ENCODE peak calls at places on chromosomes 1 and 21, in nine cellular contexts. One of them, this sample, is unnamed.
A peak's percentile ranks its signal among the peaks of the same experiment; 100 is the strongest.

GRCh38 chr1:226870323-226871046 is at the start of gene PSEN2:
- DNase-seq in stimulated activated CD4-positive, alpha-beta T cell treated with anti-CD3 and anti-CD28 coated beads, Interleukin-4, amount 100 ng/mL, for 4 hours: peak; percentile 66
- DNase-seq in activated CD4-positive, alpha-beta T cell treated with anti-CD3 and anti-CD28 coated beads for 48 hours: peak; percentile 69
- DNase-seq in CD14-positive monocyte: no peak
- DNase-seq in ovary: peak; percentile 64
- DNase-seq in GF-D8: no peak
- DNase-seq in activated CD4-positive, CD25-positive, alpha-beta regulatory T cell treated with anti-CD3 and anti-CD28 coated beads, Interleukin-2, amount 50 U/mL, for 16 hours: no peak
- DNase-seq in stomach: peak; percentile 84
- DNase-seq in lower leg skin: peak; percentile 93
- DNase-seq in this sample: peak; percentile 32

GRCh38 chr1:179888071-179888470 is 6.0 kb downstream of the TOR1AIP1 start:
- DNase-seq in stimulated activated CD4-positive, alpha-beta T cell treated with anti-CD3 and anti-CD28 coated beads, Interleukin-4, amount 100 ng/mL, for 4 hours: no peak
- DNase-seq in activated CD4-positive, alpha-beta T cell treated with anti-CD3 and anti-CD28 coated beads for 48 hours: no peak
- DNase-seq in CD14-positive monocyte: no peak
- DNase-seq in ovary: no peak
- DNase-seq in GF-D8: peak; percentile 35
- DNase-seq in activated CD4-positive, CD25-positive, alpha-beta regulatory T cell treated with anti-CD3 and anti-CD28 coated beads, Interleukin-2, amount 50 U/mL, for 16 hours: no peak
- DNase-seq in stomach: no peak
- DNase-seq in lower leg skin: no peak
- DNase-seq in this sample: no peak

GRCh38 chr1:162704673-162705424 is 72.6 kb downstream of the DDR2 start:
- DNase-seq in stimulated activated CD4-positive, alpha-beta T cell treated with anti-CD3 and anti-CD28 coated beads, Interleukin-4, amount 100 ng/mL, for 4 hours: no peak
- DNase-seq in activated CD4-positive, alpha-beta T cell treated with anti-CD3 and anti-CD28 coated beads for 48 hours: no peak
- DNase-seq in CD14-positive monocyte: no peak
- DNase-seq in ovary: no peak
- DNase-seq in GF-D8: no peak
- DNase-seq in activated CD4-positive, CD25-positive, alpha-beta regulatory T cell treated with anti-CD3 and anti-CD28 coated beads, Interleukin-2, amount 50 U/mL, for 16 hours: no peak
- DNase-seq in stomach: no peak
- DNase-seq in lower leg skin: no peak
- DNase-seq in this sample: no peak

GRCh38 chr1:94883688-94884087 is 43.2 kb downstream of the CNN3 start:
- DNase-seq in stimulated activated CD4-positive, alpha-beta T cell treated with anti-CD3 and anti-CD28 coated beads, Interleukin-4, amount 100 ng/mL, for 4 hours: no peak
- DNase-seq in activated CD4-positive, alpha-beta T cell treated with anti-CD3 and anti-CD28 coated beads for 48 hours: peak; percentile 14
- DNase-seq in CD14-positive monocyte: no peak
- DNase-seq in ovary: peak; percentile 32
- DNase-seq in GF-D8: no peak
- DNase-seq in activated CD4-positive, CD25-positive, alpha-beta regulatory T cell treated with anti-CD3 and anti-CD28 coated beads, Interleukin-2, amount 50 U/mL, for 16 hours: no peak
- DNase-seq in stomach: no peak
- DNase-seq in lower leg skin: no peak
- DNase-seq in this sample: no peak

GRCh38 chr21:34881894-34882371 is 167.2 kb downstream of the RUNX1 start:
- DNase-seq in stimulated activated CD4-positive, alpha-beta T cell treated with anti-CD3 and anti-CD28 coated beads, Interleukin-4, amount 100 ng/mL, for 4 hours: no peak
- DNase-seq in activated CD4-positive, alpha-beta T cell treated with anti-CD3 and anti-CD28 coated beads for 48 hours: no peak
- DNase-seq in CD14-positive monocyte: no peak
- DNase-seq in ovary: no peak
- DNase-seq in GF-D8: no peak
- DNase-seq in activated CD4-positive, CD25-positive, alpha-beta regulatory T cell treated with anti-CD3 and anti-CD28 coated beads, Interleukin-2, amount 50 U/mL, for 16 hours: no peak
- DNase-seq in stomach: no peak
- DNase-seq in lower leg skin: no peak
- DNase-seq in this sample: no peak

GRCh38 chr1:180195916-180196315 is 34.1 kb upstream of the LHX4 start:
- DNase-seq in stimulated activated CD4-positive, alpha-beta T cell treated with anti-CD3 and anti-CD28 coated beads, Interleukin-4, amount 100 ng/mL, for 4 hours: no peak
- DNase-seq in activated CD4-positive, alpha-beta T cell treated with anti-CD3 and anti-CD28 coated beads for 48 hours: no peak
- DNase-seq in CD14-positive monocyte: no peak
- DNase-seq in ovary: no peak
- DNase-seq in GF-D8: no peak
- DNase-seq in activated CD4-positive, CD25-positive, alpha-beta regulatory T cell treated with anti-CD3 and anti-CD28 coated beads, Interleukin-2, amount 50 U/mL, for 16 hours: no peak
- DNase-seq in stomach: no peak
- DNase-seq in lower leg skin: no peak
- DNase-seq in this sample: no peak

GRCh38 chr1:97144527-97144926 is 422.9 kb downstream of the PTBP2 start:
- DNase-seq in stimulated activated CD4-positive, alpha-beta T cell treated with anti-CD3 and anti-CD28 coated beads, Interleukin-4, amount 100 ng/mL, for 4 hours: no peak
- DNase-seq in activated CD4-positive, alpha-beta T cell treated with anti-CD3 and anti-CD28 coated beads for 48 hours: no peak
- DNase-seq in CD14-positive monocyte: no peak
- DNase-seq in ovary: no peak
- DNase-seq in GF-D8: no peak
- DNase-seq in activated CD4-positive, CD25-positive, alpha-beta regulatory T cell treated with anti-CD3 and anti-CD28 coated beads, Interleukin-2, amount 50 U/mL, for 16 hours: no peak
- DNase-seq in stomach: no peak
- DNase-seq in lower leg skin: no peak
- DNase-seq in this sample: no peak

GRCh38 chr1:111161843-111162242 is 21.8 kb downstream of the CEPT1 start:
- DNase-seq in stimulated activated CD4-positive, alpha-beta T cell treated with anti-CD3 and anti-CD28 coated beads, Interleukin-4, amount 100 ng/mL, for 4 hours: no peak
- DNase-seq in activated CD4-positive, alpha-beta T cell treated with anti-CD3 and anti-CD28 coated beads for 48 hours: no peak
- DNase-seq in CD14-positive monocyte: no peak
- DNase-seq in ovary: no peak
- DNase-seq in GF-D8: no peak
- DNase-seq in activated CD4-positive, CD25-positive, alpha-beta regulatory T cell treated with anti-CD3 and anti-CD28 coated beads, Interleukin-2, amount 50 U/mL, for 16 hours: no peak
- DNase-seq in stomach: no peak
- DNase-seq in lower leg skin: no peak
- DNase-seq in this sample: no peak

GRCh38 chr1:231075020-231075419 is 35.0 kb upstream of the FAM89A start:
- DNase-seq in stimulated activated CD4-positive, alpha-beta T cell treated with anti-CD3 and anti-CD28 coated beads, Interleukin-4, amount 100 ng/mL, for 4 hours: no peak
- DNase-seq in activated CD4-positive, alpha-beta T cell treated with anti-CD3 and anti-CD28 coated beads for 48 hours: no peak
- DNase-seq in CD14-positive monocyte: no peak
- DNase-seq in ovary: no peak
- DNase-seq in GF-D8: no peak
- DNase-seq in activated CD4-positive, CD25-positive, alpha-beta regulatory T cell treated with anti-CD3 and anti-CD28 coated beads, Interleukin-2, amount 50 U/mL, for 16 hours: no peak
- DNase-seq in stomach: no peak
- DNase-seq in lower leg skin: no peak
- DNase-seq in this sample: no peak

GRCh38 chr1:54927475-54928240 is 40.7 kb upstream of the DHCR24 start:
- DNase-seq in stimulated activated CD4-positive, alpha-beta T cell treated with anti-CD3 and anti-CD28 coated beads, Interleukin-4, amount 100 ng/mL, for 4 hours: no peak
- DNase-seq in activated CD4-positive, alpha-beta T cell treated with anti-CD3 and anti-CD28 coated beads for 48 hours: no peak
- DNase-seq in CD14-positive monocyte: no peak
- DNase-seq in ovary: no peak
- DNase-seq in GF-D8: no peak
- DNase-seq in activated CD4-positive, CD25-positive, alpha-beta regulatory T cell treated with anti-CD3 and anti-CD28 coated beads, Interleukin-2, amount 50 U/mL, for 16 hours: no peak
- DNase-seq in stomach: peak; percentile 35
- DNase-seq in lower leg skin: peak; percentile 21
- DNase-seq in this sample: no peak

GRCh38 chr1:206021008-206021795 is 2.5 kb downstream of the CTSE start:
- DNase-seq in stimulated activated CD4-positive, alpha-beta T cell treated with anti-CD3 and anti-CD28 coated beads, Interleukin-4, amount 100 ng/mL, for 4 hours: no peak
- DNase-seq in activated CD4-positive, alpha-beta T cell treated with anti-CD3 and anti-CD28 coated beads for 48 hours: no peak
- DNase-seq in CD14-positive monocyte: no peak
- DNase-seq in ovary: no peak
- DNase-seq in GF-D8: no peak
- DNase-seq in activated CD4-positive, CD25-positive, alpha-beta regulatory T cell treated with anti-CD3 and anti-CD28 coated beads, Interleukin-2, amount 50 U/mL, for 16 hours: no peak
- DNase-seq in stomach: peak; percentile 60
- DNase-seq in lower leg skin: peak; percentile 73
- DNase-seq in this sample: no peak

GRCh38 chr1:177246710-177247588 is 76.2 kb downstream of the BRINP2 start:
- DNase-seq in stimulated activated CD4-positive, alpha-beta T cell treated with anti-CD3 and anti-CD28 coated beads, Interleukin-4, amount 100 ng/mL, for 4 hours: no peak
- DNase-seq in activated CD4-positive, alpha-beta T cell treated with anti-CD3 and anti-CD28 coated beads for 48 hours: no peak
- DNase-seq in CD14-positive monocyte: no peak
- DNase-seq in ovary: no peak
- DNase-seq in GF-D8: no peak
- DNase-seq in activated CD4-positive, CD25-positive, alpha-beta regulatory T cell treated with anti-CD3 and anti-CD28 coated beads, Interleukin-2, amount 50 U/mL, for 16 hours: no peak
- DNase-seq in stomach: no peak
- DNase-seq in lower leg skin: no peak
- DNase-seq in this sample: no peak

GRCh38 chr1:46289134-46289494 is 14.3 kb downstream of the LRRC41 start:
- DNase-seq in stimulated activated CD4-positive, alpha-beta T cell treated with anti-CD3 and anti-CD28 coated beads, Interleukin-4, amount 100 ng/mL, for 4 hours: no peak
- DNase-seq in activated CD4-positive, alpha-beta T cell treated with anti-CD3 and anti-CD28 coated beads for 48 hours: no peak
- DNase-seq in CD14-positive monocyte: no peak
- DNase-seq in ovary: no peak
- DNase-seq in GF-D8: no peak
- DNase-seq in activated CD4-positive, CD25-positive, alpha-beta regulatory T cell treated with anti-CD3 and anti-CD28 coated beads, Interleukin-2, amount 50 U/mL, for 16 hours: no peak
- DNase-seq in stomach: no peak
- DNase-seq in lower leg skin: no peak
- DNase-seq in this sample: no peak

GRCh38 chr1:40258445-40258769 is 371 bp downstream of the ZMPSTE24 start:
- DNase-seq in stimulated activated CD4-positive, alpha-beta T cell treated with anti-CD3 and anti-CD28 coated beads, Interleukin-4, amount 100 ng/mL, for 4 hours: no peak
- DNase-seq in activated CD4-positive, alpha-beta T cell treated with anti-CD3 and anti-CD28 coated beads for 48 hours: no peak
- DNase-seq in CD14-positive monocyte: no peak
- DNase-seq in ovary: no peak
- DNase-seq in GF-D8: no peak
- DNase-seq in activated CD4-positive, CD25-positive, alpha-beta regulatory T cell treated with anti-CD3 and anti-CD28 coated beads, Interleukin-2, amount 50 U/mL, for 16 hours: no peak
- DNase-seq in stomach: no peak
- DNase-seq in lower leg skin: no peak
- DNase-seq in this sample: no peak

GRCh38 chr21:16330340-16331319 is 600.8 kb downstream of the USP25 start:
- DNase-seq in stimulated activated CD4-positive, alpha-beta T cell treated with anti-CD3 and anti-CD28 coated beads, Interleukin-4, amount 100 ng/mL, for 4 hours: no peak
- DNase-seq in activated CD4-positive, alpha-beta T cell treated with anti-CD3 and anti-CD28 coated beads for 48 hours: no peak
- DNase-seq in CD14-positive monocyte: no peak
- DNase-seq in ovary: no peak
- DNase-seq in GF-D8: peak; percentile 62
- DNase-seq in activated CD4-positive, CD25-positive, alpha-beta regulatory T cell treated with anti-CD3 and anti-CD28 coated beads, Interleukin-2, amount 50 U/mL, for 16 hours: no peak
- DNase-seq in stomach: no peak
- DNase-seq in lower leg skin: no peak
- DNase-seq in this sample: no peak

GRCh38 chr1:212518188-212518951 is 85.7 kb downstream of the NENF start:
- DNase-seq in stimulated activated CD4-positive, alpha-beta T cell treated with anti-CD3 and anti-CD28 coated beads, Interleukin-4, amount 100 ng/mL, for 4 hours: no peak
- DNase-seq in activated CD4-positive, alpha-beta T cell treated with anti-CD3 and anti-CD28 coated beads for 48 hours: no peak
- DNase-seq in CD14-positive monocyte: no peak
- DNase-seq in ovary: peak; percentile 18
- DNase-seq in GF-D8: no peak
- DNase-seq in activated CD4-positive, CD25-positive, alpha-beta regulatory T cell treated with anti-CD3 and anti-CD28 coated beads, Interleukin-2, amount 50 U/mL, for 16 hours: no peak
- DNase-seq in stomach: peak; percentile 64
- DNase-seq in lower leg skin: peak; percentile 94
- DNase-seq in this sample: no peak

GRCh38 chr1:152486400-152487006 is 24.1 kb upstream of the LCE5A start:
- DNase-seq in stimulated activated CD4-positive, alpha-beta T cell treated with anti-CD3 and anti-CD28 coated beads, Interleukin-4, amount 100 ng/mL, for 4 hours: no peak
- DNase-seq in activated CD4-positive, alpha-beta T cell treated with anti-CD3 and anti-CD28 coated beads for 48 hours: peak; percentile 10
- DNase-seq in CD14-positive monocyte: no peak
- DNase-seq in ovary: no peak
- DNase-seq in GF-D8: no peak
- DNase-seq in activated CD4-positive, CD25-positive, alpha-beta regulatory T cell treated with anti-CD3 and anti-CD28 coated beads, Interleukin-2, amount 50 U/mL, for 16 hours: no peak
- DNase-seq in stomach: no peak
- DNase-seq in lower leg skin: no peak
- DNase-seq in this sample: no peak

GRCh38 chr1:37478451-37478871 is 4.1 kb downstream of the ZC3H12A start:
- DNase-seq in stimulated activated CD4-positive, alpha-beta T cell treated with anti-CD3 and anti-CD28 coated beads, Interleukin-4, amount 100 ng/mL, for 4 hours: no peak
- DNase-seq in activated CD4-positive, alpha-beta T cell treated with anti-CD3 and anti-CD28 coated beads for 48 hours: peak; percentile 75
- DNase-seq in CD14-positive monocyte: peak; percentile 75
- DNase-seq in ovary: no peak
- DNase-seq in GF-D8: peak; percentile 35
- DNase-seq in activated CD4-positive, CD25-positive, alpha-beta regulatory T cell treated with anti-CD3 and anti-CD28 coated beads, Interleukin-2, amount 50 U/mL, for 16 hours: no peak
- DNase-seq in stomach: peak; percentile 53
- DNase-seq in lower leg skin: peak; percentile 80
- DNase-seq in this sample: no peak

GRCh38 chr21:37452222-37452621 is 85.6 kb downstream of the DYRK1A start:
- DNase-seq in stimulated activated CD4-positive, alpha-beta T cell treated with anti-CD3 and anti-CD28 coated beads, Interleukin-4, amount 100 ng/mL, for 4 hours: no peak
- DNase-seq in activated CD4-positive, alpha-beta T cell treated with anti-CD3 and anti-CD28 coated beads for 48 hours: no peak
- DNase-seq in CD14-positive monocyte: no peak
- DNase-seq in ovary: no peak
- DNase-seq in GF-D8: no peak
- DNase-seq in activated CD4-positive, CD25-positive, alpha-beta regulatory T cell treated with anti-CD3 and anti-CD28 coated beads, Interleukin-2, amount 50 U/mL, for 16 hours: no peak
- DNase-seq in stomach: no peak
- DNase-seq in lower leg skin: no peak
- DNase-seq in this sample: no peak

GRCh38 chr1:236514703-236515442 is 8.9 kb upstream of the LGALS8 start:
- DNase-seq in stimulated activated CD4-positive, alpha-beta T cell treated with anti-CD3 and anti-CD28 coated beads, Interleukin-4, amount 100 ng/mL, for 4 hours: no peak
- DNase-seq in activated CD4-positive, alpha-beta T cell treated with anti-CD3 and anti-CD28 coated beads for 48 hours: no peak
- DNase-seq in CD14-positive monocyte: no peak
- DNase-seq in ovary: no peak
- DNase-seq in GF-D8: no peak
- DNase-seq in activated CD4-positive, CD25-positive, alpha-beta regulatory T cell treated with anti-CD3 and anti-CD28 coated beads, Interleukin-2, amount 50 U/mL, for 16 hours: no peak
- DNase-seq in stomach: no peak
- DNase-seq in lower leg skin: no peak
- DNase-seq in this sample: no peak

GRCh38 chr21:20258542-20258941 is 739.7 kb upstream of the NCAM2 start:
- DNase-seq in stimulated activated CD4-positive, alpha-beta T cell treated with anti-CD3 and anti-CD28 coated beads, Interleukin-4, amount 100 ng/mL, for 4 hours: no peak
- DNase-seq in activated CD4-positive, alpha-beta T cell treated with anti-CD3 and anti-CD28 coated beads for 48 hours: no peak
- DNase-seq in CD14-positive monocyte: no peak
- DNase-seq in ovary: no peak
- DNase-seq in GF-D8: no peak
- DNase-seq in activated CD4-positive, CD25-positive, alpha-beta regulatory T cell treated with anti-CD3 and anti-CD28 coated beads, Interleukin-2, amount 50 U/mL, for 16 hours: no peak
- DNase-seq in stomach: no peak
- DNase-seq in lower leg skin: no peak
- DNase-seq in this sample: no peak

GRCh38 chr1:94180650-94181049 is 56.7 kb downstream of the ARHGAP29 start:
- DNase-seq in stimulated activated CD4-positive, alpha-beta T cell treated with anti-CD3 and anti-CD28 coated beads, Interleukin-4, amount 100 ng/mL, for 4 hours: no peak
- DNase-seq in activated CD4-positive, alpha-beta T cell treated with anti-CD3 and anti-CD28 coated beads for 48 hours: no peak
- DNase-seq in CD14-positive monocyte: no peak
- DNase-seq in ovary: no peak
- DNase-seq in GF-D8: no peak
- DNase-seq in activated CD4-positive, CD25-positive, alpha-beta regulatory T cell treated with anti-CD3 and anti-CD28 coated beads, Interleukin-2, amount 50 U/mL, for 16 hours: no peak
- DNase-seq in stomach: no peak
- DNase-seq in lower leg skin: no peak
- DNase-seq in this sample: no peak